ENCODE peak calls at places on chromosomes 11 and 22, in seven cellular contexts. B is GM12878, N is stomach, R is ovary, V is esophagus muscularis mucosa, M is upper lobe of left lung, G is transverse colon. Z is an unnamed sample.

GRCh38 chr11:47837929-47838328 is 10.2 kb downstream of the NUP160 start:
- DNase-seq in V (no peak), B (no peak), R (no peak), M (no peak), N (no peak), G (no peak), Z (no peak)

GRCh38 chr11:28146123-28146751 is 38.0 kb downstream of the METTL15 start:
- DNase-seq in R (no peak), N (no peak), G (no peak), B (no peak), M (no peak), V (no peak), Z (no peak)

GRCh38 chr11:113082501-113082900 is 121.3 kb downstream of the NCAM1 start:
- DNase-seq in G (no peak), V (peak), R (no peak), B (no peak), N (no peak), M (no peak), Z (no peak)

GRCh38 chr11:128878455-128878854 is 11.4 kb upstream of the KCNJ1 start:
- DNase-seq in M (no peak), G (no peak), N (no peak), V (no peak), B (no peak), R (no peak), Z (no peak)

GRCh38 chr22:43213066-43213465 is 26.1 kb upstream of the TTLL12 start:
- DNase-seq in N (no peak), R (no peak), B (no peak), M (no peak), G (no peak), V (no peak), Z (no peak)

GRCh38 chr11:102971766-102972165 is 16.2 kb upstream of the MMP13 start:
- DNase-seq in V (no peak), M (no peak), N (no peak), B (no peak), R (no peak), G (no peak), Z (no peak)

GRCh38 chr11:44781697-44782096 is 54.9 kb downstream of the TSPAN18 start:
- DNase-seq in M (no peak), G (no peak), B (no peak), V (no peak), R (no peak), N (no peak), Z (peak)

GRCh38 chr11:122115520-122116343 is at the start of gene BLID:
- DNase-seq in M (no peak), G (peak), N (peak), V (no peak), R (peak), B (no peak), Z (peak)

GRCh38 chr22:18024276-18024939 is at the start of gene MICAL3:
- DNase-seq in V (no peak), B (no peak), R (peak), M (peak), N (peak), G (peak), Z (peak)

GRCh38 chr11:111977141-111978027 is 40.2 kb downstream of the DIXDC1 start:
- DNase-seq in R (peak), N (peak), V (no peak), G (peak), M (peak), B (no peak), Z (peak)

GRCh38 chr22:30743257-30744020 is 48.8 kb downstream of the OSBP2 start:
- DNase-seq in R (no peak), N (no peak), G (no peak), V (no peak), B (no peak), M (no peak), Z (peak)

GRCh38 chr11:44506375-44507016 is 59.0 kb upstream of the CD82 start:
- DNase-seq in N (no peak), G (no peak), V (no peak), M (no peak), B (no peak), R (no peak), Z (peak)

GRCh38 chr11:64317325-64317960 is at the start of gene TRMT112:
- DNase-seq in G (peak), R (peak), V (peak), B (peak), N (peak), M (peak), Z (peak)

GRCh38 chr11:121482231-121483129 is 29.7 kb upstream of the SORL1-AS1 start:
- DNase-seq in M (no peak), B (peak), G (peak), R (no peak), N (no peak), V (no peak), Z (no peak)

GRCh38 chr11:1358286-1358685 is 31.4 kb upstream of the BRSK2 start:
- DNase-seq in N (peak), M (peak), G (no peak), B (no peak), R (no peak), V (no peak), Z (no peak)

GRCh38 chr11:69479591-69480271 is 1.7 kb upstream of the LINC01488 start:
- DNase-seq in B (no peak), G (peak), M (no peak), R (no peak), N (peak), V (no peak), Z (no peak)

GRCh38 chr11:3169235-3169951 is 4.3 kb upstream of the OSBPL5 start:
- DNase-seq in M (peak), G (peak), V (no peak), B (no peak), N (peak), R (peak), Z (peak)

GRCh38 chr11:57614234-57614772 is 16.8 kb downstream of the SERPING1 start:
- DNase-seq in M (peak), V (no peak), N (no peak), G (no peak), R (no peak), B (no peak), Z (no peak)

GRCh38 chr11:12235945-12236743 is 125.8 kb downstream of the MICAL2 start:
- DNase-seq in R (no peak), M (no peak), G (peak), B (peak), N (peak), V (no peak), Z (no peak)

GRCh38 chr22:44147036-44147645 is 33.6 kb upstream of the PARVG start:
- DNase-seq in V (no peak), G (no peak), B (no peak), R (no peak), M (no peak), N (no peak), Z (no peak)

GRCh38 chr11:35390737-35391682 is 28.3 kb downstream of the SLC1A2 start:
- DNase-seq in N (peak), B (peak), G (peak), V (no peak), R (no peak), M (no peak), Z (no peak)

GRCh38 chr22:38009000-38009806 is 24.8 kb upstream of the SOX10 start:
- DNase-seq in B (no peak), N (no peak), M (no peak), G (no peak), R (no peak), V (no peak), Z (no peak)

GRCh38 chr11:11553595-11553994 is 68.2 kb downstream of the GALNT18 start:
- DNase-seq in N (no peak), R (no peak), G (no peak), V (no peak), M (peak), B (no peak), Z (no peak)

GRCh38 chr11:134046681-134047449 is 22.0 kb upstream of the JAM3 start:
- DNase-seq in N (no peak), M (no peak), G (no peak), R (peak), V (no peak), B (no peak), Z (no peak)

GRCh38 chr11:2586091-2586792 is 113.6 kb downstream of the KCNQ1OT1 start:
- DNase-seq in V (peak), G (peak), N (peak), R (peak), M (peak), B (no peak), Z (peak)

GRCh38 chr11:27635567-27636037 is 64.7 kb downstream of the BDNF start:
- DNase-seq in V (no peak), G (no peak), N (no peak), B (no peak), M (no peak), R (no peak), Z (no peak)

GRCh38 chr11:116696381-116696941 is 76.3 kb downstream of the BUD13 start:
- DNase-seq in V (peak), R (no peak), M (no peak), N (peak), B (no peak), G (no peak), Z (peak)

GRCh38 chr11:59158206-59159068 is 13.5 kb upstream of the DTX4 start:
- DNase-seq in V (no peak), N (peak), G (peak), R (peak), M (no peak), B (no peak), Z (no peak)

GRCh38 chr22:36343070-36343719 is 44.6 kb downstream of the MYH9 start:
- DNase-seq in R (no peak), N (no peak), B (no peak), M (no peak), G (no peak), V (no peak), Z (no peak)

GRCh38 chr11:65316979-65317786 is 2.5 kb downstream of the CDC42EP2 start:
- DNase-seq in G (peak), M (no peak), N (peak), B (no peak), V (peak), R (peak), Z (peak)

GRCh38 chr11:121336279-121336947 is 43.8 kb downstream of the SC5D start:
- DNase-seq in G (no peak), B (no peak), R (no peak), N (no peak), M (no peak), V (no peak), Z (no peak)

GRCh38 chr11:77386178-77386577 is 84.7 kb upstream of the GDPD4 start:
- DNase-seq in G (no peak), N (no peak), M (no peak), V (no peak), R (no peak), B (no peak), Z (no peak)

DNA sequence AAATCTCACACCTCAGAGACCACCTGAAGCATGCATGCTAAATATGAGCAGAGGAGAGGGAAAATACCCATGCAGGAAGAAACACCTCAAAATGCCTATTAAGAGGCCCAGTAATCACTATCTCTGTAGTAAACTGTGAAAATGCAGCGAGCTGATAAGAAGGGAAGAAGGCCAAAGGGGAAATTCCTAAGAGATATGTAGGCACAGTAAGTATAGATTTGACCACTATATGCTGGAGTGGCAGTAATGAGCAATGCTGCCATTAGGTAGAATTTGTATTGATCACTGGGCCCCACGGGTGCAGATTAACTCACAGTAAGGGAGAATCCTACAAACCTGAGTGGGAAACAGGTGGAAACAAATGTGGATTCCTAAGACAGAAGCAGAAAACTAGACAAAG is 1813.1 kb upstream of the RAG2 start:
- DNase-seq in B (no peak), R (no peak), M (no peak), V (no peak), G (no peak), N (no peak), Z (no peak)
- TF ChIP-seq CTCF in B (no peak), R (no peak), M (no peak), V (no peak), G (no peak), N (no peak), Z (no peak)

GRCh38 chr11:62881579-62882427 is 1.1 kb downstream of the SLC3A2 start:
- DNase-seq in B (peak), N (peak), R (peak), V (peak), G (peak), M (no peak), Z (peak)
- TF ChIP-seq EP300 in B (no peak), N (no peak), R (peak), V (peak), G (peak), M (no peak), Z (peak)

GRCh38 chr11:33989461-33989860 is 62.1 kb upstream of the CAPRIN1 start:
- DNase-seq in R (no peak), N (no peak), G (no peak), B (no peak), V (no peak), M (no peak), Z (no peak)

GRCh38 chr11:33984682-33985389 is 66.7 kb upstream of the CAPRIN1 start:
- DNase-seq in R (no peak), N (no peak), B (no peak), G (no peak), M (no peak), V (no peak), Z (no peak)

GRCh38 chr11:33987545-33987944 is 64.0 kb upstream of the CAPRIN1 start:
- DNase-seq in R (no peak), G (no peak), N (no peak), B (no peak), M (no peak), V (no peak), Z (no peak)

GRCh38 chr11:33988586-33989370 is 62.8 kb upstream of the CAPRIN1 start:
- DNase-seq in G (no peak), N (no peak), B (no peak), M (no peak), R (no peak), V (no peak), Z (no peak)

GRCh38 chr11:33987975-33988580 is 63.5 kb upstream of the CAPRIN1 start:
- DNase-seq in B (no peak), G (peak), V (no peak), R (peak), N (peak), M (no peak), Z (peak)
- TF ChIP-seq CTCF in B (peak), G (peak), V (peak), R (no peak), N (peak), M (peak), Z (peak)

GRCh38 chr11:118572075-118572913 is at the start of gene ARCN1:
- DNase-seq in N (peak), R (peak), M (peak), G (peak), V (peak), B (peak), Z (peak)

GRCh38 chr11:118569670-118570069 is 2.5 kb upstream of the ARCN1 start:
- DNase-seq in M (no peak), R (no peak), N (no peak), B (no peak), V (peak), G (no peak), Z (no peak)

GRCh38 chr11:118574636-118575035 is 2.4 kb downstream of the ARCN1 start:
- DNase-seq in N (no peak), M (no peak), G (no peak), B (no peak), V (no peak), R (no peak), Z (no peak)

GRCh38 chr11:118570787-118571186 is 1.4 kb upstream of the ARCN1 start:
- DNase-seq in G (no peak), M (no peak), R (no peak), V (no peak), B (no peak), N (no peak), Z (no peak)

DNA sequence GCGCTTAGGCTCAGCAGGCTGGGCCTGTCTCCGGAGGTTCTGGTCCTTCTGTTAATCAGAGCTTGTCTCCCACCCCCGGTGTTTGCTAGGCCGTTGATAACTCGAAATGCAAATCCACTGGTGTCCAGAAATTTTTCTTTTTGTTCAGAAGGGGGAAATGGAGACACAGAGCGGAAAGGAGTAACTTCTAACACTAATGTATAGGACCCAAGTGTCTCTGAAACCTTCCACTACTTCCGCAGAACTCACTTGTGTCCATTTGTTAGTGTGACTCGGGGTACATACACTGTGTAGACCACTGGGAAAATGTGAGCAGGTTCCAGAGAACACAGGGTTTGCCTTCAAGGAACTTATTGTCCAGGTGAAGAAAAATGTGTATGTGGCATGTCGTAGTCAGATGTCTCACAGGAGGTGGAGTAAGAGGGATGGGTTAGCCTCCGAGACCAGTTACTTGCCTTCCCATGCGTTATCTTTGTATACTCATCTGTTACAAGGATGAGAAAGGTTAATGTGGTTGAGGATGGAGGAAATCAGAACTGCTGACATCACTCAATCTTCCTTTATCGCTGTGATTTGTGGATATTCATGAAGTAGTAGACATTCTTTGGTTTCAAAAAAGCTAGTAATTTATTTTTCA is 823 bp downstream of the ARCN1 start:
- DNase-seq in V (peak), M (no peak), R (no peak), G (no peak), N (no peak), B (peak), Z (no peak)
- TF ChIP-seq EP300 in V (no peak), M (no peak), R (no peak), G (no peak), N (no peak), B (no peak), Z (no peak)

DNA sequence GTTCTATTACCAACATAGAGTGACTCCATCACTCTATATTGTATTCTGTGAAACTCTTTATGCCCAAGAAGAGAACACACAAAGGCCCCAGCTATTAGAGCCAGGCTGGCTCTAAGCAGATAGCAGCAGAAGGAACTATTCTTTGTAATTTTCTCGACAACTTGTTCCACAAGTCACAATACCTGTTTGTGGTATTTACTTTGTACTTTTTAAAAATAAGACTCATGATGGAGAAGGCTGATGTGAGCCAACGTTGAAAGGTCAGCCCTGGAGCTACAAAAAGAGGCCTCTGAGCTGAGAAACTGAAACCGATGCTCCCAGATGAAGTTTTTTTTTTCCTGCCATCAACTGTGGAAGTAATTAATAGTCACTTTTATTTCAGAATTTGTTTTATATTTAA is 68.3 kb downstream of the LARGE1 start:
- DNase-seq in V (no peak), G (no peak), B (no peak), R (no peak), N (peak), M (no peak), Z (no peak)
- TF ChIP-seq CTCF in V (no peak), G (no peak), B (no peak), R (no peak), N (no peak), M (no peak), Z (no peak)

Z was measured in sigmoid colon.